ENCODE peak calls at places on chromosome 10, in four cellular contexts. One of them, this sample, is unnamed.

GRCh38 chr10:102815790-102816549 is 21.2 kb downstream of the CYP17A1 start:
- DNase-seq in PC-3: no peak
- DNase-seq in mammary epithelial cell: no peak
- DNase-seq in GM23338: peak; percentile 48
- DNase-seq in this sample: no peak

GRCh38 chr10:74058658-74059057 is 60.7 kb downstream of the VCL start:
- DNase-seq in PC-3: peak; percentile 77
- DNase-seq in mammary epithelial cell: no peak
- DNase-seq in GM23338: no peak
- DNase-seq in this sample: peak; percentile 59

GRCh38 chr10:60314306-60314940 is 75.3 kb downstream of the ANK3 start:
- DNase-seq in PC-3: peak; percentile 82
- DNase-seq in mammary epithelial cell: peak; percentile 58
- DNase-seq in GM23338: no peak
- DNase-seq in this sample: peak; percentile 31

GRCh38 chr10:126597206-126597605 is 73.3 kb downstream of the C10orf90 start:
- DNase-seq in PC-3: no peak
- DNase-seq in mammary epithelial cell: no peak
- DNase-seq in GM23338: no peak
- DNase-seq in this sample: no peak

GRCh38 chr10:16116404-16117304 is 256.3 kb upstream of the MINDY3 start:
- DNase-seq in PC-3: peak; percentile 23
- DNase-seq in mammary epithelial cell: peak; percentile 20
- DNase-seq in GM23338: peak; percentile 77
- DNase-seq in this sample: peak; percentile 54

GRCh38 chr10:34739915-34740314 is 75.2 kb downstream of the PARD3 start:
- DNase-seq in PC-3: no peak
- DNase-seq in mammary epithelial cell: peak; percentile 79
- DNase-seq in GM23338: peak; percentile 96
- DNase-seq in this sample: peak; percentile 71

GRCh38 chr10:131310904-131311660 is 439 bp downstream of the TCERG1L start:
- DNase-seq in PC-3: no peak
- DNase-seq in mammary epithelial cell: no peak
- DNase-seq in GM23338: peak; percentile 21
- DNase-seq in this sample: peak; percentile 49

GRCh38 chr10:3476640-3477448 is 304.3 kb upstream of the PITRM1 start:
- DNase-seq in PC-3: no peak
- DNase-seq in mammary epithelial cell: no peak
- DNase-seq in GM23338: no peak
- DNase-seq in this sample: no peak

GRCh38 chr10:126511917-126512487 is 123.7 kb upstream of the ADAM12 start:
- DNase-seq in PC-3: no peak
- DNase-seq in mammary epithelial cell: no peak
- DNase-seq in GM23338: peak; percentile 8
- DNase-seq in this sample: no peak

GRCh38 chr10:119331031-119331430 is 123.7 kb downstream of the GRK5 start:
- DNase-seq in PC-3: no peak
- DNase-seq in mammary epithelial cell: no peak
- DNase-seq in GM23338: no peak
- DNase-seq in this sample: no peak

GRCh38 chr10:100185364-100186252 is at the start of gene ERLIN1:
- DNase-seq in PC-3: peak; percentile 89
- DNase-seq in mammary epithelial cell: peak; percentile 90
- DNase-seq in GM23338: peak; percentile 98
- DNase-seq in this sample: peak; percentile 97

GRCh38 chr10:100182281-100182680 is 3.5 kb downstream of the ERLIN1 start:
- DNase-seq in PC-3: no peak
- DNase-seq in mammary epithelial cell: no peak
- DNase-seq in GM23338: no peak
- DNase-seq in this sample: no peak

GRCh38 chr10:100182908-100183307 is 2.9 kb downstream of the ERLIN1 start:
- DNase-seq in PC-3: no peak
- DNase-seq in mammary epithelial cell: no peak
- DNase-seq in GM23338: no peak
- DNase-seq in this sample: no peak

GRCh38 chr10:100184426-100185219 is 1.2 kb downstream of the ERLIN1 start:
- DNase-seq in PC-3: peak; percentile 44
- DNase-seq in mammary epithelial cell: peak; percentile 8
- DNase-seq in GM23338: peak; percentile 19
- DNase-seq in this sample: peak; percentile 13

GRCh38 chr10:100183482-100183881 is 2.3 kb downstream of the ERLIN1 start:
- DNase-seq in PC-3: peak; percentile 51
- DNase-seq in mammary epithelial cell: peak; percentile 58
- DNase-seq in GM23338: no peak
- DNase-seq in this sample: peak; percentile 42
- H3K4me3 ChIP-seq in PC-3: peak overlapping the region; percentile 83
- H3K4me3 ChIP-seq in mammary epithelial cell: no peak overlapping the region
- H3K4me3 ChIP-seq in GM23338: no peak overlapping the region
- H3K4me3 ChIP-seq in this sample: no peak overlapping the region

GRCh38 chr10:70232155-70232858 is 922 bp downstream of the PPA1 start:
- DNase-seq in PC-3: peak; percentile 93
- DNase-seq in mammary epithelial cell: peak; percentile 72
- DNase-seq in GM23338: peak; percentile 54
- DNase-seq in this sample: peak; percentile 82

GRCh38 chr10:70234668-70235447 is 1.6 kb upstream of the PPA1 start:
- DNase-seq in PC-3: no peak
- DNase-seq in mammary epithelial cell: no peak
- DNase-seq in GM23338: no peak
- DNase-seq in this sample: peak; percentile 77

GRCh38 chr10:70233939-70234300 is 691 bp upstream of the PPA1 start:
- DNase-seq in PC-3: no peak
- DNase-seq in mammary epithelial cell: no peak
- DNase-seq in GM23338: no peak
- DNase-seq in this sample: no peak

GRCh38 chr10:70232859-70233108 is 445 bp downstream of the PPA1 start:
- DNase-seq in PC-3: no peak
- DNase-seq in mammary epithelial cell: no peak
- DNase-seq in GM23338: no peak
- DNase-seq in this sample: no peak

DNA sequence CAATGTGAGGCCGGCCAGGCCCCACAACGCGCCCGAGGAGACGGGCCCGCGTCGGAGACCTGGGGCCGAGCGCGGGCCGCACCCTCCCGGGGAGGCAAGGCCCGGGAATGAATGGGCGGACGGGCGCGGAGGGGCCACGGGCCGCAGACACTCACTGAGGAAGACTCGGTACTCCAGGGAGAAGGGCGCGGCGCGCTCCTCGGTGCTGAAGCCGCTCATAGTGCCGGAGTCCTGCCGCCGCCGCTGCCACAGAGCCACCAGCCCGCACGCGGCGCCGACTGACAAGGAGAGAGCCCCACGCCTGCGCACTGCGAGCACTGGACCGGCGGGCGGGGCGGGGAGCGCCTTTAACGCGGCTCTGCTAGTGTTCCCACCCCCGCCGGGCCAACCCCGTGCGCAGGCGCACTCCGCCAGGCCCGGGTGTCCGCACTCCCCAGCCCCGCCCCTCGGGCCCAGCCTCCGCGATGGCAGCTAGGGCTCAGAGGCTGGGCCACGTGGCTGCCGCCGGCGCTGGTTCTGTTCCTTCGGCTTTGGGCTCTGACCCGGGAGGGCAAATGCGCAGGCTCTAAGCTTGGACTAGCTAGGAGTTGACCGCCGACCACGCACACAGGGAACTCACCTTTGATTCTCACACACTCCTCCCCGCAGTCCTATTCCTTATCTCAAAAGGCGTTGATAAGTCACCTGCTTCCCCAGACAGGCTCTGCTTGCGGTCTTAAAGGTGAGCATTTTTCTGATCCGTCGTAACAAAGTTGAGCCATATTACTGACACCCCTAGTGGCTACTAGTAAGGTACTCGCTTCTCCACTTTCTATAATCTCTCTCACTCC is at the start of gene PPA1:
- DNase-seq in PC-3: peak; percentile 100
- DNase-seq in mammary epithelial cell: peak; percentile 95
- DNase-seq in GM23338: peak; percentile 97
- DNase-seq in this sample: peak; percentile 99
- TF ChIP-seq EZH2 in PC-3: no peak
- TF ChIP-seq EZH2 in mammary epithelial cell: no peak
- TF ChIP-seq EZH2 in GM23338: no peak
- TF ChIP-seq EZH2 in this sample: no peak

DNA sequence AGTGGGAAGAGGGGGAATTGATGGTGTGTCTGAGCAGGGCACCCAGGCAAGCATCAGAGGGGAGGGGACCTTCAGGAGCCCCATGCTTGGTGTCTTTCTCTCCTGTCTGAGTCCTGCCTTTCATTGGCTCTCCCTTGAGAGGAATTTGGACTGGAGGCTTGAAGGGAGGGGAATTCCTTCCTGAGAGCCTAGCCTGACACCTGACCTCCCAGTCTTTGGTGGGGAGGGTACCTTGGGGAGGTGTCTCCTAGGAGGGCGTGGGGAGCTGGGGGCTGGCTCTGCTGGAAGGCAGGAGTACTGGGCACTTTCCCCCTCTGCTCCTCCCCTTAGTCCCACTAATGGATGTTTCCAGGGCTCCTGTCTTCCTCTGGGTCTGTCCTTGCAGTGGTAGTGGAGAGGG is 1.3 kb upstream of the SFRP5 start:
- DNase-seq in PC-3: no peak
- DNase-seq in mammary epithelial cell: no peak
- DNase-seq in GM23338: peak; percentile 49
- DNase-seq in this sample: no peak
- H3K27me3 ChIP-seq in PC-3: peaks cover 7% of the 10 kb centered on the region
- H3K27me3 ChIP-seq in mammary epithelial cell: peaks cover 17% of the 10 kb centered on the region
- H3K27me3 ChIP-seq in GM23338: peaks cover 49% of the 10 kb centered on the region
- H3K27me3 ChIP-seq in this sample: peaks cover 51% of the 10 kb centered on the region

GRCh38 chr10:100618856-100619255 is 83.1 kb downstream of the HIF1AN start:
- DNase-seq in PC-3: no peak
- DNase-seq in mammary epithelial cell: no peak
- DNase-seq in GM23338: no peak
- DNase-seq in this sample: no peak
- H3K4me3 ChIP-seq in PC-3: no peak overlapping the region
- H3K4me3 ChIP-seq in mammary epithelial cell: no peak overlapping the region
- H3K4me3 ChIP-seq in GM23338: no peak overlapping the region
- H3K4me3 ChIP-seq in this sample: no peak overlapping the region

DNA sequence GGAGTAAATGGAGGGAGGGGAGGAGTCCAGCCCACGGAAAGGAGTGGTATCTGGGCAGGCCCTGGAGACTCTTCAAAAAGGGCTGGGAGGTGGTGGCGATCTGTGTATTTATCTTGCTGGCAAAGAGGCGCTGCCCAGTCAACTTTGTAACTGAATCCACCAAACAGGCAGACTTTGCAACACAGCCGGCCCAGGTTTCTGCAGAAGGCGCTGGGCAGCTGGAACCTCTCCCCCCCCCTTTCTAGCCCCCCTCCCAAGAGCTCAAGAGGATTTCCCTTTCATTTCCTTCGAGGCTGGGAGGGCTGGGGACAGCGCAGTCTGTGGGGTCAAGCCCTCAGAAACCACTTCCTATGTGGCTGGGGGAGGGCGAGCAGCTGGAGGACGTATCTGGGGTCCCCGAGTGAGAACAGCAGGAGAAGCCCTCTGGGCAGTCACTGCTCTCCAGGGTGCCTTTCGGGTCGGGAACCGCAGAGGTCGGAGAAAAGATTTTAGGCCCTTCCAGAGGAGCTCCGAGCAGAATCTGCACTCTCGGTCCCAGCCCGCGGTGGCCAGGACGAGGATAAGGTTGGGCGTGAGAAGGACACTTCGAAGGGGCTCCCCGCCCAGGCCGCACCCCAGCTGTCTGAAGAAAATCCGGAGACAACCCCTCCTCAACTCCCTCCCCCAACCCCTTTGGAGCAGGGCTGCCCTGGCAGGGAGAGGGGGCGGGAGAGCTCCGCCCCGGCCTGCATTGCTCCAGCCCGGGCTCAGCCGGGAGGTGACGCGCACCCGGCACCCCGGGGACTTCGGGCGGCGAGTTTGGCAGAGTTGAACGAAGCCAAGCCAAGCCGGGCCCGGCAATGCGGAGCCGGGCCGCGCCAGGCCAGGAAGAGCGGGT is 943 bp downstream of the ZCCHC24 start:
- DNase-seq in PC-3: peak; percentile 98
- DNase-seq in mammary epithelial cell: peak; percentile 47
- DNase-seq in GM23338: peak; percentile 80
- DNase-seq in this sample: peak; percentile 77
- TF ChIP-seq EZH2 in PC-3: no peak
- TF ChIP-seq EZH2 in mammary epithelial cell: no peak
- TF ChIP-seq EZH2 in GM23338: no peak
- TF ChIP-seq EZH2 in this sample: no peak

This sample was measured in hepatocyte.